ENCODE peak calls at places on chromosomes 4 and X, in eight cellular contexts. J is amygdala; V is activated CD8-positive, alpha-beta memory T cell treated with anti-CD3 and anti-CD28 coated beads for 24 hours; L is MM.1S; B is A549; H is WTC11; P is activated CD4-positive, alpha-beta T cell treated with anti-CD3 and anti-CD28 coated beads, Interleukin-2, amount 50 U/mL, for 1 hour; A is NAMALWA. M is an unnamed sample.

GRCh38 chr4:102625232-102625930 is 124.2 kb downstream of the NFKB1 start:
- DNase-seq in J (no peak), V (peak; percentile 75), L (peak; percentile 80), B (peak; percentile 37), H (peak; percentile 46), P (peak; percentile 58), A (peak; percentile 58), M (no peak)

GRCh38 chr4:128803783-128804182 is 5.7 kb upstream of the JADE1 start:
- DNase-seq in J (no peak), V (no peak), L (peak; percentile 79), B (no peak), H (no peak), P (no peak), A (no peak), M (no peak)

GRCh38 chr4:168868044-168868855 is 141.8 kb downstream of the CBR4 start:
- DNase-seq in J (no peak), V (no peak), L (no peak), B (no peak), H (no peak), P (no peak), A (no peak), M (no peak)

GRCh38 chrX:145532176-145532780 is 285.0 kb downstream of the SPANXN1 start:
- DNase-seq in J (no peak), V (no peak), L (peak; percentile 69), B (no peak), H (no peak), P (no peak), A (no peak), M (no peak)

GRCh38 chrX:19682712-19683331 is 167.5 kb upstream of the MAP3K15 start:
- DNase-seq in J (peak; percentile 24), V (peak; percentile 77), L (no peak), B (peak; percentile 36), H (peak; percentile 19), P (peak; percentile 69), A (peak; percentile 37), M (peak; percentile 49)

GRCh38 chr4:99808260-99808857 is 8.3 kb upstream of the DAPP1 start:
- DNase-seq in J (no peak), V (peak; percentile 83), L (peak; percentile 79), B (peak; percentile 59), H (peak; percentile 80), P (peak; percentile 63), A (peak; percentile 83), M (no peak)

GRCh38 chr4:84492290-84492689 is 6.8 kb downstream of the NKX6-1 start:
- DNase-seq in J (no peak), V (no peak), L (no peak), B (no peak), H (peak; percentile 21), P (no peak), A (no peak), M (no peak)

GRCh38 chr4:13665711-13666660 is 38.5 kb upstream of the BOD1L1 start:
- DNase-seq in J (no peak), V (no peak), L (no peak), B (no peak), H (no peak), P (no peak), A (no peak), M (no peak)

GRCh38 chr4:84531689-84532088 is 32.6 kb upstream of the NKX6-1 start:
- DNase-seq in J (no peak), V (no peak), L (no peak), B (peak; percentile 8), H (no peak), P (no peak), A (no peak), M (no peak)

GRCh38 chr4:13323916-13324315 is 160.2 kb downstream of the RAB28 start:
- DNase-seq in J (no peak), V (no peak), L (no peak), B (no peak), H (no peak), P (no peak), A (no peak), M (no peak)

GRCh38 chr4:10161840-10162239 is 45.2 kb upstream of the WDR1 start:
- DNase-seq in J (no peak), V (no peak), L (no peak), B (no peak), H (no peak), P (no peak), A (no peak), M (no peak)

GRCh38 chr4:156939151-156939550 is 32.4 kb downstream of the PDGFC start:
- DNase-seq in J (no peak), V (no peak), L (no peak), B (no peak), H (no peak), P (no peak), A (no peak), M (no peak)

GRCh38 chrX:43096830-43097229 is 318.9 kb upstream of the PPP1R2C start:
- DNase-seq in J (no peak), V (no peak), L (no peak), B (no peak), H (no peak), P (no peak), A (peak; percentile 1), M (no peak)

GRCh38 chr4:6963139-6963611 is 53.5 kb downstream of the TBC1D14 start:
- DNase-seq in J (no peak), V (peak; percentile 53), L (no peak), B (no peak), H (no peak), P (no peak), A (peak; percentile 51), M (no peak)

M was measured in nucleus accumbens.